ENCODE peak calls at places on chromosomes 3 and 15, in five cellular contexts. T is T-helper 17 cell, D is D341Med, G is endothelial cell, M is NCI-H1092. I is an unnamed sample.

GRCh38 chr15:32706704-32707103 is 11.1 kb upstream of the GREM1 start:
- DNase-seq in T (no peak), D (no peak), G (no peak), M (no peak), I (no peak)

GRCh38 chr3:183555541-183556081 is at the start of gene KLHL6:
- DNase-seq in T (peak), D (no peak), G (peak), M (no peak), I (no peak)

GRCh38 chr3:30161370-30161769 is 445.0 kb upstream of the TGFBR2 start:
- DNase-seq in T (no peak), D (no peak), G (no peak), M (no peak), I (no peak)

GRCh38 chr3:82308755-82309154 is 547.3 kb upstream of the GBE1 start:
- DNase-seq in T (no peak), D (no peak), G (no peak), M (no peak), I (no peak)

GRCh38 chr15:33242165-33242564 is 47.7 kb upstream of the FMN1 start:
- DNase-seq in T (no peak), D (no peak), G (peak), M (no peak), I (peak)

GRCh38 chr3:184568918-184569829 is 7.6 kb downstream of the EPHB3 start:
- DNase-seq in T (no peak), D (peak), G (no peak), M (no peak), I (peak)

GRCh38 chr3:61632568-61633175 is 71.3 kb downstream of the PTPRG start:
- DNase-seq in T (no peak), D (no peak), G (no peak), M (no peak), I (no peak)

GRCh38 chr3:184327171-184327570 is 10.2 kb upstream of the FAM131A start:
- DNase-seq in T (no peak), D (no peak), G (no peak), M (no peak), I (peak)

GRCh38 chr3:193826126-193826795 is 233.3 kb downstream of the OPA1 start:
- DNase-seq in T (no peak), D (no peak), G (no peak), M (no peak), I (no peak)

GRCh38 chr15:39179980-39180379 is 400.9 kb upstream of the THBS1 start:
- DNase-seq in T (no peak), D (no peak), G (no peak), M (no peak), I (no peak)

GRCh38 chr15:85489773-85490493 is 109.5 kb downstream of the AKAP13 start:
- DNase-seq in T (no peak), D (no peak), G (no peak), M (no peak), I (no peak)

GRCh38 chr15:66578286-66578875 is 12.6 kb upstream of the LCTL start:
- DNase-seq in T (no peak), D (peak), G (no peak), M (no peak), I (no peak)

GRCh38 chr3:127542441-127542952 is 48.0 kb downstream of the TPRA1 start:
- DNase-seq in T (no peak), D (no peak), G (no peak), M (peak), I (no peak)

GRCh38 chr15:99618941-99619411 is 53.2 kb downstream of the MEF2A start:
- DNase-seq in T (no peak), D (peak), G (no peak), M (no peak), I (peak)

GRCh38 chr3:176867681-176868663 is 329.3 kb downstream of the TBL1XR1 start:
- DNase-seq in T (no peak), D (no peak), G (no peak), M (peak), I (no peak)

GRCh38 chr15:90031231-90031791 is 30.2 kb downstream of the ZNF710 start:
- DNase-seq in T (no peak), D (no peak), G (no peak), M (no peak), I (no peak)

GRCh38 chr15:57537072-57537471 is 54.6 kb upstream of the MYZAP start:
- DNase-seq in T (no peak), D (peak), G (no peak), M (peak), I (peak)

GRCh38 chr15:82742134-82742533 is 32.5 kb upstream of the AP3B2 start:
- DNase-seq in T (no peak), D (no peak), G (no peak), M (no peak), I (no peak)

GRCh38 chr15:56244237-56244810 is 645 bp upstream of the RFX7 start:
- DNase-seq in T (no peak), D (peak), G (peak), M (peak), I (peak)

GRCh38 chr15:60526127-60526616 is 47.2 kb upstream of the ICE2 start:
- DNase-seq in T (peak), D (no peak), G (no peak), M (no peak), I (no peak)

GRCh38 chr3:195809796-195810454 is 1.8 kb downstream of the MUC4 start:
- DNase-seq in T (no peak), D (no peak), G (no peak), M (no peak), I (no peak)

GRCh38 chr3:122728186-122728585 is 47.5 kb downstream of the PARP14 start:
- DNase-seq in T (no peak), D (no peak), G (no peak), M (no peak), I (no peak)

GRCh38 chr3:9934235-9934621 is 594 bp downstream of the CRELD1 start:
- DNase-seq in T (no peak), D (peak), G (no peak), M (no peak), I (peak)

GRCh38 chr15:78987891-78988360 is 43.1 kb upstream of the CTSH start:
- DNase-seq in T (no peak), D (no peak), G (no peak), M (no peak), I (no peak)

GRCh38 chr15:29449136-29449535 is 179.5 kb upstream of the NSMCE3 start:
- DNase-seq in T (no peak), D (no peak), G (peak), M (no peak), I (peak)

GRCh38 chr15:29924750-29925149 is 102.5 kb upstream of the TJP1 start:
- DNase-seq in T (no peak), D (no peak), G (peak), M (no peak), I (peak)

GRCh38 chr3:20054549-20054987 is 14.3 kb downstream of the KAT2B start:
- DNase-seq in T (peak), D (no peak), G (no peak), M (no peak), I (no peak)

GRCh38 chr3:123587399-123587798 is 2.5 kb upstream of the HACD2 start:
- DNase-seq in T (no peak), D (no peak), G (no peak), M (no peak), I (no peak)

GRCh38 chr3:185330644-185331043 is 32.3 kb upstream of the MAP3K13 start:
- DNase-seq in T (no peak), D (no peak), G (no peak), M (no peak), I (peak)

GRCh38 chr3:193132247-193132646 is 108.8 kb upstream of the PLAAT1 start:
- DNase-seq in T (no peak), D (no peak), G (no peak), M (no peak), I (no peak)

GRCh38 chr15:80803580-80804525 is 24.7 kb downstream of the CEMIP start:
- DNase-seq in T (no peak), D (no peak), G (no peak), M (no peak), I (no peak)

GRCh38 chr3:193970773-193971206 is 165.2 kb upstream of the HES1 start:
- DNase-seq in T (no peak), D (no peak), G (no peak), M (no peak), I (no peak)

GRCh38 chr15:46442196-46442595 is 807.4 kb downstream of the SQOR start:
- DNase-seq in T (no peak), D (no peak), G (no peak), M (no peak), I (no peak)

GRCh38 chr3:185341616-185342457 is 21.1 kb upstream of the MAP3K13 start:
- DNase-seq in T (no peak), D (no peak), G (no peak), M (no peak), I (no peak)

GRCh38 chr3:49554639-49555265 is 475 bp downstream of the BSN start:
- DNase-seq in T (no peak), D (no peak), G (peak), M (peak), I (peak)

GRCh38 chr3:12193485-12194165 is 34.9 kb upstream of the TIMP4 start:
- DNase-seq in T (no peak), D (no peak), G (no peak), M (no peak), I (no peak)

GRCh38 chr3:106034313-106034712 is 165.5 kb upstream of the CBLB start:
- DNase-seq in T (no peak), D (no peak), G (no peak), M (no peak), I (no peak)

GRCh38 chr3:37967252-37967881 is 23.2 kb upstream of the VILL start:
- DNase-seq in T (peak), D (peak), G (peak), M (peak), I (peak)